ENCODE peak calls at places on chromosomes 16 and 17, in ten cellular contexts. One of them, this sample, is unnamed.

GRCh38 chr17:28926786-28927185 is 23.9 kb upstream of the DHRS13 start:
- DNase-seq in PC-3: no peak
- DNase-seq in myocyte: no peak
- DNase-seq in activated CD4-positive, alpha-beta T cell treated with anti-CD3 and anti-CD28 coated beads, Interleukin-2, amount 10 ng/mL, durations not matched to agents 7 days and 5 days: no peak
- DNase-seq in stimulated activated CD4-positive, alpha-beta T cell treated with anti-CD3 and anti-CD28 coated beads, Interleukin-2, amount 100 ng/mL, for 24 hours: no peak
- DNase-seq in neuronal stem cell: no peak
- DNase-seq in hepatocyte: no peak
- DNase-seq in aorta: no peak
- DNase-seq in stimulated activated CD8-positive, alpha-beta memory T cell treated with anti-CD3 and anti-CD28 coated beads, Interleukin-7, amount 100 ng/mL, for 1 hour: no peak
- DNase-seq in H9: no peak
- DNase-seq in this sample: no peak

GRCh38 chr16:53768593-53768992 is 64.6 kb downstream of the FTO start:
- DNase-seq in stimulated activated CD4-positive, alpha-beta T cell treated with anti-CD3 and anti-CD28 coated beads, Interleukin-2, amount 100 ng/mL, for 24 hours: no peak
- DNase-seq in stimulated activated CD8-positive, alpha-beta memory T cell treated with anti-CD3 and anti-CD28 coated beads, Interleukin-7, amount 100 ng/mL, for 1 hour: no peak
- DNase-seq in H9: no peak
- DNase-seq in myocyte: peak
- DNase-seq in hepatocyte: peak
- DNase-seq in neuronal stem cell: no peak
- DNase-seq in PC-3: peak
- DNase-seq in activated CD4-positive, alpha-beta T cell treated with anti-CD3 and anti-CD28 coated beads, Interleukin-2, amount 10 ng/mL, durations not matched to agents 7 days and 5 days: no peak
- DNase-seq in aorta: no peak
- DNase-seq in this sample: no peak

GRCh38 chr16:69267633-69268032 is 43.5 kb upstream of the VPS4A start:
- DNase-seq in H9: no peak
- DNase-seq in PC-3: no peak
- DNase-seq in stimulated activated CD8-positive, alpha-beta memory T cell treated with anti-CD3 and anti-CD28 coated beads, Interleukin-7, amount 100 ng/mL, for 1 hour: no peak
- DNase-seq in aorta: no peak
- DNase-seq in neuronal stem cell: no peak
- DNase-seq in myocyte: no peak
- DNase-seq in hepatocyte: no peak
- DNase-seq in activated CD4-positive, alpha-beta T cell treated with anti-CD3 and anti-CD28 coated beads, Interleukin-2, amount 10 ng/mL, durations not matched to agents 7 days and 5 days: no peak
- DNase-seq in stimulated activated CD4-positive, alpha-beta T cell treated with anti-CD3 and anti-CD28 coated beads, Interleukin-2, amount 100 ng/mL, for 24 hours: no peak
- DNase-seq in this sample: no peak

GRCh38 chr16:17921357-17921978 is 415.1 kb downstream of the NPIPA8 start:
- DNase-seq in aorta: peak
- DNase-seq in stimulated activated CD8-positive, alpha-beta memory T cell treated with anti-CD3 and anti-CD28 coated beads, Interleukin-7, amount 100 ng/mL, for 1 hour: peak
- DNase-seq in hepatocyte: peak
- DNase-seq in PC-3: peak
- DNase-seq in neuronal stem cell: no peak
- DNase-seq in activated CD4-positive, alpha-beta T cell treated with anti-CD3 and anti-CD28 coated beads, Interleukin-2, amount 10 ng/mL, durations not matched to agents 7 days and 5 days: peak
- DNase-seq in H9: peak
- DNase-seq in myocyte: no peak
- DNase-seq in stimulated activated CD4-positive, alpha-beta T cell treated with anti-CD3 and anti-CD28 coated beads, Interleukin-2, amount 100 ng/mL, for 24 hours: peak
- DNase-seq in this sample: no peak

GRCh38 chr16:7217797-7218196 is 114.8 kb upstream of the RBFOX1 start:
- DNase-seq in neuronal stem cell: no peak
- DNase-seq in myocyte: no peak
- DNase-seq in stimulated activated CD4-positive, alpha-beta T cell treated with anti-CD3 and anti-CD28 coated beads, Interleukin-2, amount 100 ng/mL, for 24 hours: no peak
- DNase-seq in PC-3: no peak
- DNase-seq in stimulated activated CD8-positive, alpha-beta memory T cell treated with anti-CD3 and anti-CD28 coated beads, Interleukin-7, amount 100 ng/mL, for 1 hour: no peak
- DNase-seq in aorta: no peak
- DNase-seq in hepatocyte: no peak
- DNase-seq in H9: no peak
- DNase-seq in activated CD4-positive, alpha-beta T cell treated with anti-CD3 and anti-CD28 coated beads, Interleukin-2, amount 10 ng/mL, durations not matched to agents 7 days and 5 days: no peak
- DNase-seq in this sample: no peak

GRCh38 chr16:2516391-2517240 is 2.9 kb downstream of the ATP6V0C start:
- DNase-seq in myocyte: no peak
- DNase-seq in neuronal stem cell: no peak
- DNase-seq in PC-3: no peak
- DNase-seq in stimulated activated CD8-positive, alpha-beta memory T cell treated with anti-CD3 and anti-CD28 coated beads, Interleukin-7, amount 100 ng/mL, for 1 hour: no peak
- DNase-seq in aorta: peak
- DNase-seq in activated CD4-positive, alpha-beta T cell treated with anti-CD3 and anti-CD28 coated beads, Interleukin-2, amount 10 ng/mL, durations not matched to agents 7 days and 5 days: no peak
- DNase-seq in H9: no peak
- DNase-seq in stimulated activated CD4-positive, alpha-beta T cell treated with anti-CD3 and anti-CD28 coated beads, Interleukin-2, amount 100 ng/mL, for 24 hours: no peak
- DNase-seq in hepatocyte: no peak
- DNase-seq in this sample: no peak

GRCh38 chr16:17467923-17468540 is 2.7 kb downstream of the XYLT1 start:
- DNase-seq in stimulated activated CD4-positive, alpha-beta T cell treated with anti-CD3 and anti-CD28 coated beads, Interleukin-2, amount 100 ng/mL, for 24 hours: peak
- DNase-seq in myocyte: peak
- DNase-seq in H9: peak
- DNase-seq in aorta: peak
- DNase-seq in PC-3: no peak
- DNase-seq in neuronal stem cell: peak
- DNase-seq in hepatocyte: peak
- DNase-seq in activated CD4-positive, alpha-beta T cell treated with anti-CD3 and anti-CD28 coated beads, Interleukin-2, amount 10 ng/mL, durations not matched to agents 7 days and 5 days: peak
- DNase-seq in stimulated activated CD8-positive, alpha-beta memory T cell treated with anti-CD3 and anti-CD28 coated beads, Interleukin-7, amount 100 ng/mL, for 1 hour: no peak
- DNase-seq in this sample: no peak

GRCh38 chr17:60416368-60416925 is 5.8 kb upstream of the CHCT1 start:
- DNase-seq in stimulated activated CD4-positive, alpha-beta T cell treated with anti-CD3 and anti-CD28 coated beads, Interleukin-2, amount 100 ng/mL, for 24 hours: no peak
- DNase-seq in PC-3: no peak
- DNase-seq in H9: no peak
- DNase-seq in activated CD4-positive, alpha-beta T cell treated with anti-CD3 and anti-CD28 coated beads, Interleukin-2, amount 10 ng/mL, durations not matched to agents 7 days and 5 days: no peak
- DNase-seq in neuronal stem cell: no peak
- DNase-seq in myocyte: no peak
- DNase-seq in aorta: no peak
- DNase-seq in hepatocyte: no peak
- DNase-seq in stimulated activated CD8-positive, alpha-beta memory T cell treated with anti-CD3 and anti-CD28 coated beads, Interleukin-7, amount 100 ng/mL, for 1 hour: no peak
- DNase-seq in this sample: no peak

GRCh38 chr16:65195998-65196397 is 74.1 kb upstream of the CDH11 start:
- DNase-seq in activated CD4-positive, alpha-beta T cell treated with anti-CD3 and anti-CD28 coated beads, Interleukin-2, amount 10 ng/mL, durations not matched to agents 7 days and 5 days: no peak
- DNase-seq in aorta: no peak
- DNase-seq in stimulated activated CD4-positive, alpha-beta T cell treated with anti-CD3 and anti-CD28 coated beads, Interleukin-2, amount 100 ng/mL, for 24 hours: no peak
- DNase-seq in stimulated activated CD8-positive, alpha-beta memory T cell treated with anti-CD3 and anti-CD28 coated beads, Interleukin-7, amount 100 ng/mL, for 1 hour: no peak
- DNase-seq in PC-3: peak
- DNase-seq in H9: no peak
- DNase-seq in hepatocyte: peak
- DNase-seq in neuronal stem cell: no peak
- DNase-seq in myocyte: no peak
- DNase-seq in this sample: no peak

This sample was measured in cardiac septum.